ENCODE peak calls at places on chromosomes 16 and 17, in eight cellular contexts. One of them, this sample, is unnamed.

GRCh38 chr16:81500833-81501521 is 56.4 kb downstream of the CMIP start:
- DNase-seq in CD8-positive, alpha-beta T cell: no peak
- DNase-seq in prostate gland: peak
- DNase-seq in substantia nigra: no peak
- DNase-seq in HL-60: no peak
- DNase-seq in psoas muscle: no peak
- DNase-seq in neural progenitor cell: no peak
- DNase-seq in stomach: no peak
- DNase-seq in this sample: no peak

GRCh38 chr17:67679721-67680120 is 38.0 kb upstream of the NOL11 start:
- DNase-seq in CD8-positive, alpha-beta T cell: no peak
- DNase-seq in prostate gland: no peak
- DNase-seq in substantia nigra: no peak
- DNase-seq in HL-60: no peak
- DNase-seq in psoas muscle: no peak
- DNase-seq in neural progenitor cell: no peak
- DNase-seq in stomach: no peak
- DNase-seq in this sample: no peak

GRCh38 chr17:6536053-6536452 is 20.3 kb downstream of the PITPNM3 start:
- DNase-seq in CD8-positive, alpha-beta T cell: no peak
- DNase-seq in prostate gland: no peak
- DNase-seq in substantia nigra: no peak
- DNase-seq in HL-60: no peak
- DNase-seq in psoas muscle: no peak
- DNase-seq in neural progenitor cell: no peak
- DNase-seq in stomach: peak
- DNase-seq in this sample: no peak

GRCh38 chr17:75526555-75527270 is 1.2 kb downstream of the LLGL2 start:
- DNase-seq in CD8-positive, alpha-beta T cell: no peak
- DNase-seq in prostate gland: no peak
- DNase-seq in substantia nigra: no peak
- DNase-seq in HL-60: no peak
- DNase-seq in psoas muscle: no peak
- DNase-seq in neural progenitor cell: peak
- DNase-seq in stomach: peak
- DNase-seq in this sample: no peak

GRCh38 chr16:11972128-11972527 is 4.4 kb upstream of the SNX29 start:
- DNase-seq in CD8-positive, alpha-beta T cell: no peak
- DNase-seq in prostate gland: no peak
- DNase-seq in substantia nigra: no peak
- DNase-seq in HL-60: no peak
- DNase-seq in psoas muscle: no peak
- DNase-seq in neural progenitor cell: no peak
- DNase-seq in stomach: no peak
- DNase-seq in this sample: no peak

GRCh38 chr17:28484296-28484695 is 10.9 kb downstream of the SLC13A2 start:
- DNase-seq in CD8-positive, alpha-beta T cell: no peak
- DNase-seq in prostate gland: no peak
- DNase-seq in substantia nigra: no peak
- DNase-seq in HL-60: no peak
- DNase-seq in psoas muscle: no peak
- DNase-seq in neural progenitor cell: no peak
- DNase-seq in stomach: no peak
- DNase-seq in this sample: no peak

GRCh38 chr17:48589831-48590602 is at the start of gene HOXB3:
- DNase-seq in CD8-positive, alpha-beta T cell: no peak
- DNase-seq in prostate gland: no peak
- DNase-seq in substantia nigra: no peak
- DNase-seq in HL-60: no peak
- DNase-seq in psoas muscle: no peak
- DNase-seq in neural progenitor cell: no peak
- DNase-seq in stomach: no peak
- DNase-seq in this sample: no peak

GRCh38 chr16:67245189-67245585 is 2.1 kb downstream of the FHOD1 start:
- DNase-seq in CD8-positive, alpha-beta T cell: no peak
- DNase-seq in prostate gland: no peak
- DNase-seq in substantia nigra: no peak
- DNase-seq in HL-60: no peak
- DNase-seq in psoas muscle: peak
- DNase-seq in neural progenitor cell: no peak
- DNase-seq in stomach: no peak
- DNase-seq in this sample: no peak

GRCh38 chr17:29566473-29567361 is at the start of gene ABHD15:
- DNase-seq in CD8-positive, alpha-beta T cell: peak
- DNase-seq in prostate gland: peak
- DNase-seq in substantia nigra: no peak
- DNase-seq in HL-60: peak
- DNase-seq in psoas muscle: peak
- DNase-seq in neural progenitor cell: peak
- DNase-seq in stomach: peak
- DNase-seq in this sample: peak

GRCh38 chr17:65750678-65751077 is 189.2 kb upstream of the AXIN2 start:
- DNase-seq in CD8-positive, alpha-beta T cell: peak
- DNase-seq in prostate gland: peak
- DNase-seq in substantia nigra: no peak
- DNase-seq in HL-60: no peak
- DNase-seq in psoas muscle: peak
- DNase-seq in neural progenitor cell: no peak
- DNase-seq in stomach: peak
- DNase-seq in this sample: no peak

GRCh38 chr17:31788956-31789355 is 70.1 kb downstream of the COPRS start:
- DNase-seq in CD8-positive, alpha-beta T cell: no peak
- DNase-seq in prostate gland: no peak
- DNase-seq in substantia nigra: no peak
- DNase-seq in HL-60: no peak
- DNase-seq in psoas muscle: no peak
- DNase-seq in neural progenitor cell: no peak
- DNase-seq in stomach: no peak
- DNase-seq in this sample: no peak

GRCh38 chr16:3687792-3688191 is 29.5 kb downstream of the TRAP1 start:
- DNase-seq in CD8-positive, alpha-beta T cell: no peak
- DNase-seq in prostate gland: no peak
- DNase-seq in substantia nigra: no peak
- DNase-seq in HL-60: no peak
- DNase-seq in psoas muscle: no peak
- DNase-seq in neural progenitor cell: no peak
- DNase-seq in stomach: no peak
- DNase-seq in this sample: no peak

GRCh38 chr16:50862818-50863672 is 121.2 kb downstream of the CYLD start:
- DNase-seq in CD8-positive, alpha-beta T cell: no peak
- DNase-seq in prostate gland: no peak
- DNase-seq in substantia nigra: peak
- DNase-seq in HL-60: no peak
- DNase-seq in psoas muscle: no peak
- DNase-seq in neural progenitor cell: no peak
- DNase-seq in stomach: no peak
- DNase-seq in this sample: peak

GRCh38 chr17:18248300-18248731 is 10.2 kb downstream of the FLII start:
- DNase-seq in CD8-positive, alpha-beta T cell: peak
- DNase-seq in prostate gland: peak
- DNase-seq in substantia nigra: peak
- DNase-seq in HL-60: no peak
- DNase-seq in psoas muscle: peak
- DNase-seq in neural progenitor cell: peak
- DNase-seq in stomach: peak
- DNase-seq in this sample: peak

GRCh38 chr17:58587713-58588117 is 73.3 kb upstream of the MTMR4 start:
- DNase-seq in CD8-positive, alpha-beta T cell: peak
- DNase-seq in prostate gland: peak
- DNase-seq in substantia nigra: peak
- DNase-seq in HL-60: no peak
- DNase-seq in psoas muscle: peak
- DNase-seq in neural progenitor cell: peak
- DNase-seq in stomach: peak
- DNase-seq in this sample: peak

GRCh38 chr17:49901460-49902331 is 53.8 kb upstream of the TAC4 start:
- DNase-seq in CD8-positive, alpha-beta T cell: no peak
- DNase-seq in prostate gland: no peak
- DNase-seq in substantia nigra: no peak
- DNase-seq in HL-60: no peak
- DNase-seq in psoas muscle: no peak
- DNase-seq in neural progenitor cell: peak
- DNase-seq in stomach: no peak
- DNase-seq in this sample: no peak

GRCh38 chr17:75087558-75088453 is at the start of gene SLC16A5:
- DNase-seq in CD8-positive, alpha-beta T cell: peak
- DNase-seq in prostate gland: peak
- DNase-seq in substantia nigra: no peak
- DNase-seq in HL-60: no peak
- DNase-seq in psoas muscle: peak
- DNase-seq in neural progenitor cell: peak
- DNase-seq in stomach: peak
- DNase-seq in this sample: no peak

GRCh38 chr17:77611791-77612466 is 346.6 kb upstream of the TNRC6C start:
- DNase-seq in CD8-positive, alpha-beta T cell: no peak
- DNase-seq in prostate gland: no peak
- DNase-seq in substantia nigra: no peak
- DNase-seq in HL-60: no peak
- DNase-seq in psoas muscle: no peak
- DNase-seq in neural progenitor cell: no peak
- DNase-seq in stomach: no peak
- DNase-seq in this sample: no peak

GRCh38 chr17:72305964-72306551 is 185.2 kb downstream of the SOX9 start:
- DNase-seq in CD8-positive, alpha-beta T cell: no peak
- DNase-seq in prostate gland: no peak
- DNase-seq in substantia nigra: no peak
- DNase-seq in HL-60: no peak
- DNase-seq in psoas muscle: peak
- DNase-seq in neural progenitor cell: no peak
- DNase-seq in stomach: no peak
- DNase-seq in this sample: no peak

GRCh38 chr16:66166451-66166850 is 200.0 kb upstream of the CDH5 start:
- DNase-seq in CD8-positive, alpha-beta T cell: no peak
- DNase-seq in prostate gland: no peak
- DNase-seq in substantia nigra: no peak
- DNase-seq in HL-60: no peak
- DNase-seq in psoas muscle: peak
- DNase-seq in neural progenitor cell: no peak
- DNase-seq in stomach: no peak
- DNase-seq in this sample: no peak

GRCh38 chr16:89615596-89616090 is 2.2 kb downstream of the DPEP1 start:
- DNase-seq in CD8-positive, alpha-beta T cell: peak
- DNase-seq in prostate gland: no peak
- DNase-seq in substantia nigra: no peak
- DNase-seq in HL-60: no peak
- DNase-seq in psoas muscle: no peak
- DNase-seq in neural progenitor cell: peak
- DNase-seq in stomach: peak
- DNase-seq in this sample: no peak

DNA sequence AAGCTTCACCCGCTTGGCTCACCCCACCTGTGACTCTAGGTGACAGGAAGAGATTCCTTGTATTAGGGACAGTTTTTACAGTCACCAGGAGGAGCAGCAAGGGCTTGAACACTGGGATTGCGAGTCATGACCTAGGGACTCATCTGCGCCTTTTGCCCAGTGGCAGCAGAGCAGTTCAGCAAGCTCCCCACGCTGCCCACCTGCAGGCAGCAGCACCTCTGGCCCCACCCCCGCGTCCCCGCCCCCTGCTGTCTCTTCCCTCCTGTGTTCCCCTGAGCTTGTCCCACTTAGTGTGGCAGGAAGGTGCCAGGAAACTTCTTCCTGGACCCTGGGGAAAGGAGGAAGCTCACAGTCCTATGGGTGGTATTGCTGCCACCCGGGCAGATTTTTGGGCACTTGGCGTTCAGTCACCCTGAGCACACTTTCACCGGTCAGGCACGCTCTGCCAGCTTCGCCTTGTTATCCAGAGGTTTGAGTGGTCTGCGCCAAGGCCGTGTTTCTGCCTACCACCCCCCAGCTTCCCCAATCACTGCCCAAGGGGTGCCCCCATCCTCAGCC is 8.7 kb downstream of the MMP15 start:
- DNase-seq in CD8-positive, alpha-beta T cell: no peak
- DNase-seq in prostate gland: no peak
- DNase-seq in substantia nigra: no peak
- DNase-seq in HL-60: no peak
- DNase-seq in psoas muscle: no peak
- DNase-seq in neural progenitor cell: no peak
- DNase-seq in stomach: no peak
- DNase-seq in this sample: no peak
- H3K27ac ChIP-seq in CD8-positive, alpha-beta T cell: no peak
- H3K27ac ChIP-seq in prostate gland: no peak
- H3K27ac ChIP-seq in substantia nigra: no peak
- H3K27ac ChIP-seq in HL-60: no peak
- H3K27ac ChIP-seq in psoas muscle: no peak
- H3K27ac ChIP-seq in neural progenitor cell: no peak
- H3K27ac ChIP-seq in stomach: peak
- H3K27ac ChIP-seq in this sample: no peak

GRCh38 chr17:39626171-39626670 is 531 bp upstream of the PPP1R1B start:
- DNase-seq in CD8-positive, alpha-beta T cell: no peak
- DNase-seq in prostate gland: no peak
- DNase-seq in substantia nigra: no peak
- DNase-seq in HL-60: no peak
- DNase-seq in psoas muscle: no peak
- DNase-seq in neural progenitor cell: no peak
- DNase-seq in stomach: no peak
- DNase-seq in this sample: peak
- H3K27ac ChIP-seq in CD8-positive, alpha-beta T cell: no peak
- H3K27ac ChIP-seq in prostate gland: peak
- H3K27ac ChIP-seq in substantia nigra: no peak
- H3K27ac ChIP-seq in HL-60: no peak
- H3K27ac ChIP-seq in psoas muscle: no peak
- H3K27ac ChIP-seq in neural progenitor cell: no peak
- H3K27ac ChIP-seq in stomach: no peak
- H3K27ac ChIP-seq in this sample: peak

DNA sequence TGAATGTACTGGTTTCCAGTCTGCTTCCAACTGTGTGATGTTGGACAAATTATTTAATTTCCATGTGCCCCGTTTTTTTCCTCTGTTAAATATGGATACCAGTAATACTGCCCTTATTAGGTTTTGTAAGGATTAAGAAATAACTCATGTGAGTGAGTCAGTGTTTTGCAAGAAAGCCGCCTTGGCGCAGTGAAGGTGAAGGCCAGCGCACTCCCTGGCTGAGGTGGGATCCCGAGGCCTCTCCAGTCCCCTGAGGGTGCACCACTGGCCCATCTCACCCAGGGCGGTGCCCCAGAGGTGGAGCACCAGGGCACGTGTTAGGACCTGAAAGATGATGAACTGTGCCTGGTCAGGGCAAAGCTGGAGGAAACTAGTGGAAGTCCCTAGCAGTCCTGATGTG is 43.5 kb downstream of the PHKB start:
- DNase-seq in CD8-positive, alpha-beta T cell: no peak
- DNase-seq in prostate gland: no peak
- DNase-seq in substantia nigra: no peak
- DNase-seq in HL-60: no peak
- DNase-seq in psoas muscle: peak
- DNase-seq in neural progenitor cell: no peak
- DNase-seq in stomach: no peak
- DNase-seq in this sample: no peak
- H3K27ac ChIP-seq in CD8-positive, alpha-beta T cell: no peak
- H3K27ac ChIP-seq in prostate gland: no peak
- H3K27ac ChIP-seq in substantia nigra: no peak
- H3K27ac ChIP-seq in HL-60: no peak
- H3K27ac ChIP-seq in psoas muscle: no peak
- H3K27ac ChIP-seq in neural progenitor cell: no peak
- H3K27ac ChIP-seq in stomach: no peak
- H3K27ac ChIP-seq in this sample: no peak

DNA sequence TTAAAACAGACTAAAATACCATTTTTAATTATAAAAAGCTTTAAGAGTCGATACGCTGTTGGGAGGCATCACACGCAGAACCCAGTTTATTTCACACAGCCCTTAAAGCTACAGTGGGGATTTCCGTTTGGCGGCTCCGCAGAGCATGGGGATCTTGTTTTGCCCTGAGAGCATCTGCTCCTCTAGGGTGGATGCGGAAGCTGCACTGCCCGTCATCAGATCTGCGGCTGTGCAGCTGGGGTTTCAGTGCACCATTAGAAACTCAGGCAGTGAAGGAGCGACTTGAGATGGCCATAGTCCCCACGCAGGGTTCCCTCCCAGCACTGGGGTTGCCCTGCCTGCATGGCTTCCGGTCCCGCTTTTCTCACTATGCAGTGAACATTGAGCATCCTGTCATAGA is 62.2 kb upstream of the CHMP6 start:
- DNase-seq in CD8-positive, alpha-beta T cell: no peak
- DNase-seq in prostate gland: no peak
- DNase-seq in substantia nigra: no peak
- DNase-seq in HL-60: no peak
- DNase-seq in psoas muscle: no peak
- DNase-seq in neural progenitor cell: no peak
- DNase-seq in stomach: no peak
- DNase-seq in this sample: no peak
- H3K27ac ChIP-seq in CD8-positive, alpha-beta T cell: no peak
- H3K27ac ChIP-seq in prostate gland: no peak
- H3K27ac ChIP-seq in substantia nigra: no peak
- H3K27ac ChIP-seq in HL-60: no peak
- H3K27ac ChIP-seq in psoas muscle: no peak
- H3K27ac ChIP-seq in neural progenitor cell: no peak
- H3K27ac ChIP-seq in stomach: no peak
- H3K27ac ChIP-seq in this sample: no peak